ENCODE peak calls at places on chromosomes 5 and 9, in ten cellular contexts. V is EH; U is PC-9; R is effector CD4-positive, alpha-beta T cell; T is AML-193; L is amygdala; Y is stimulated activated CD8-positive, alpha-beta memory T cell treated with anti-CD3 and anti-CD28 coated beads, Interleukin-2, amount 100 ng/mL, for 48 hours; X is GM20000; M is left ventricle myocardium inferior; F is substantia nigra. D is an unnamed sample.

GRCh38 chr5:39843767-39844166 is 419.0 kb upstream of the DAB2 start:
- DNase-seq in V (no peak), U (no peak), R (no peak), T (no peak), L (no peak), Y (no peak), X (no peak), M (no peak), F (no peak), D (no peak)

GRCh38 chr9:25724424-25724823 is 46.2 kb upstream of the TUSC1 start:
- DNase-seq in V (peak; percentile 76), U (no peak), R (no peak), T (no peak), L (no peak), Y (no peak), X (no peak), M (no peak), F (no peak), D (no peak)

GRCh38 chr9:117494401-117495130 is 79.7 kb upstream of the ASTN2 start:
- DNase-seq in V (no peak), U (no peak), R (no peak), T (no peak), L (no peak), Y (no peak), X (no peak), M (no peak), F (no peak), D (no peak)

GRCh38 chr5:180115326-180116076 is 43.9 kb upstream of the RNF130 start:
- DNase-seq in V (no peak), U (peak; percentile 5), R (no peak), T (no peak), L (no peak), Y (no peak), X (no peak), M (no peak), F (no peak), D (no peak)

GRCh38 chr5:100313657-100314056 is 221.5 kb upstream of the FAM174A start:
- DNase-seq in V (no peak), U (no peak), R (no peak), T (peak; percentile 32), L (no peak), Y (no peak), X (no peak), M (no peak), F (no peak), D (no peak)

GRCh38 chr5:74947961-74948613 is 81.9 kb upstream of the FAM169A start:
- DNase-seq in V (peak; percentile 69), U (no peak), R (no peak), T (no peak), L (no peak), Y (no peak), X (no peak), M (no peak), F (no peak), D (no peak)

GRCh38 chr5:99315413-99316178 is 386.8 kb upstream of the CHD1 start:
- DNase-seq in V (no peak), U (no peak), R (no peak), T (no peak), L (no peak), Y (no peak), X (no peak), M (no peak), F (no peak), D (no peak)

GRCh38 chr5:127351418-127351817 is 60.8 kb downstream of the MEGF10 start:
- DNase-seq in V (peak; percentile 45), U (peak; percentile 17), R (no peak), T (no peak), L (no peak), Y (no peak), X (no peak), M (no peak), F (no peak), D (no peak)

GRCh38 chr5:94618029-94618492 is 343 bp downstream of the KIAA0825 start:
- DNase-seq in V (peak; percentile 78), U (peak; percentile 57), R (peak; percentile 24), T (peak; percentile 54), L (no peak), Y (peak; percentile 9), X (peak; percentile 32), M (peak; percentile 56), F (peak; percentile 84), D (no peak)

GRCh38 chr9:98477884-98478283 is 222.4 kb upstream of the TBC1D2 start:
- DNase-seq in V (no peak), U (no peak), R (no peak), T (no peak), L (no peak), Y (no peak), X (no peak), M (no peak), F (peak; percentile 68), D (no peak)

GRCh38 chr9:2285411-2285810 is 270.3 kb downstream of the SMARCA2 start:
- DNase-seq in V (no peak), U (no peak), R (no peak), T (no peak), L (no peak), Y (no peak), X (no peak), M (no peak), F (no peak), D (no peak)

GRCh38 chr5:93072831-93073459 is 508.1 kb downstream of the NR2F1-AS1 start:
- DNase-seq in V (peak; percentile 61), U (no peak), R (no peak), T (no peak), L (no peak), Y (no peak), X (no peak), M (no peak), F (no peak), D (no peak)

GRCh38 chr5:175520321-175520720 is 42.0 kb downstream of the SFXN1 start:
- DNase-seq in V (no peak), U (no peak), R (no peak), T (no peak), L (no peak), Y (peak; percentile 46), X (no peak), M (no peak), F (no peak), D (peak; percentile 5)

GRCh38 chr9:98323051-98323830 is 67.8 kb upstream of the TBC1D2 start:
- DNase-seq in V (no peak), U (no peak), R (no peak), T (no peak), L (no peak), Y (no peak), X (no peak), M (no peak), F (peak; percentile 40), D (no peak)

GRCh38 chr9:25964239-25964638 is 286.0 kb upstream of the TUSC1 start:
- DNase-seq in V (peak; percentile 84), U (peak; percentile 43), R (no peak), T (peak; percentile 66), L (no peak), Y (no peak), X (peak; percentile 20), M (no peak), F (peak; percentile 1), D (no peak)

GRCh38 chr9:134942421-134943119 is 24.9 kb upstream of the FCN1 start:
- DNase-seq in V (peak; percentile 9), U (no peak), R (no peak), T (no peak), L (no peak), Y (no peak), X (no peak), M (no peak), F (no peak), D (no peak)

GRCh38 chr5:9621379-9621903 is 8.7 kb downstream of the TAS2R1 start:
- DNase-seq in V (peak; percentile 90), U (no peak), R (no peak), T (no peak), L (no peak), Y (no peak), X (no peak), M (no peak), F (no peak), D (no peak)

GRCh38 chr9:15104826-15105420 is 194.7 kb upstream of the FREM1 start:
- DNase-seq in V (peak; percentile 39), U (no peak), R (peak; percentile 13), T (peak; percentile 17), L (no peak), Y (no peak), X (peak; percentile 37), M (no peak), F (peak; percentile 2), D (peak; percentile 32)

GRCh38 chr5:178296066-178296465 is 63.5 kb upstream of the PHYKPL start:
- DNase-seq in V (no peak), U (no peak), R (no peak), T (no peak), L (no peak), Y (no peak), X (no peak), M (no peak), F (no peak), D (no peak)

GRCh38 chr9:114811969-114812636 is 6.3 kb upstream of the TNFSF15 start:
- DNase-seq in V (no peak), U (no peak), R (no peak), T (no peak), L (no peak), Y (no peak), X (no peak), M (no peak), F (peak; percentile 28), D (no peak)

GRCh38 chr5:149728303-149728702 is 1.8 kb upstream of the PPARGC1B start:
- DNase-seq in V (no peak), U (no peak), R (no peak), T (no peak), L (no peak), Y (no peak), X (no peak), M (no peak), F (no peak), D (no peak)

GRCh38 chr9:137236238-137236935 is 4.7 kb upstream of the TUBB4B start:
- DNase-seq in V (peak; percentile 77), U (peak; percentile 58), R (peak; percentile 88), T (peak; percentile 55), L (peak; percentile 72), Y (peak; percentile 90), X (peak; percentile 98), M (peak; percentile 87), F (peak; percentile 80), D (peak; percentile 95)

GRCh38 chr5:79236970-79237734 is 1.2 kb downstream of the JMY start:
- DNase-seq in V (peak; percentile 53), U (peak; percentile 56), R (peak; percentile 15), T (no peak), L (peak; percentile 22), Y (peak; percentile 12), X (peak; percentile 63), M (peak; percentile 24), F (peak; percentile 64), D (peak; percentile 26)

GRCh38 chr9:38066907-38067610 is 2.0 kb downstream of the SHB start:
- DNase-seq in V (peak; percentile 50), U (no peak), R (no peak), T (no peak), L (peak; percentile 28), Y (no peak), X (peak; percentile 32), M (peak; percentile 53), F (no peak), D (no peak)

GRCh38 chr5:9947231-9947693 is 302.4 kb downstream of the ATPSCKMT start:
- DNase-seq in V (no peak), U (peak; percentile 84), R (no peak), T (no peak), L (no peak), Y (no peak), X (no peak), M (no peak), F (no peak), D (no peak)

GRCh38 chr9:2800385-2801179 is 43.3 kb downstream of the PUM3 start:
- DNase-seq in V (peak; percentile 32), U (no peak), R (no peak), T (no peak), L (no peak), Y (no peak), X (no peak), M (no peak), F (no peak), D (no peak)

GRCh38 chr9:113492343-113493079 is 29.0 kb downstream of the RGS3 start:
- DNase-seq in V (peak; percentile 49), U (no peak), R (no peak), T (no peak), L (no peak), Y (no peak), X (no peak), M (peak; percentile 48), F (no peak), D (no peak)

GRCh38 chr9:107667700-107668099 is 178.1 kb upstream of the KLF4 start:
- DNase-seq in V (no peak), U (no peak), R (no peak), T (no peak), L (no peak), Y (no peak), X (no peak), M (peak; percentile 34), F (no peak), D (no peak)